ENCODE peak calls at places on chromosomes 16 and 17, in ten cellular contexts. M is left ventricle myocardium superior; T is GF-D8; Y is progenitor cell of endocrine pancreas; W is stimulated activated CD4-positive, alpha-beta T cell treated with anti-CD3 and anti-CD28 coated beads, Interleukin-4, amount 100 ng/mL, for 1 hour; A is HTR-8/SVneo; O is midbrain; I is G401; P is brain microvascular endothelial cell; C is mucosa of gallbladder. J is an unnamed sample.

GRCh38 chr16:50610331-50611262 is 62.4 kb downstream of the NKD1 start:
- DNase-seq in P (no peak), O (no peak), I (no peak), T (no peak), C (no peak), Y (no peak), M (no peak), A (no peak), W (no peak), J (no peak)

GRCh38 chr17:19344311-19345066 is 18.0 kb downstream of the B9D1 start:
- DNase-seq in C (no peak), Y (no peak), W (no peak), T (no peak), O (no peak), P (no peak), M (no peak), I (no peak), A (no peak), J (no peak)

GRCh38 chr16:637081-638018 is 1.2 kb upstream of the METTL26 start:
- DNase-seq in M (peak), C (peak), I (peak), O (peak), T (no peak), P (peak), Y (peak), A (peak), W (peak), J (no peak)

GRCh38 chr17:32671891-32672290 is 185.1 kb downstream of the CDK5R1 start:
- DNase-seq in A (no peak), Y (no peak), O (no peak), M (peak), C (peak), I (peak), W (no peak), T (no peak), P (no peak), J (no peak)

GRCh38 chr16:29710227-29711219 is 31.5 kb downstream of the QPRT start:
- DNase-seq in W (no peak), P (peak), Y (no peak), I (peak), T (peak), O (peak), M (no peak), A (peak), C (peak), J (peak)

GRCh38 chr16:3195975-3196374 is 8.0 kb downstream of the OR1F1 start:
- DNase-seq in I (no peak), W (no peak), T (no peak), P (no peak), A (no peak), M (no peak), O (no peak), C (no peak), Y (no peak), J (no peak)

GRCh38 chr17:38455288-38455915 is 27.1 kb downstream of the ARHGAP23 start:
- DNase-seq in C (no peak), O (no peak), W (no peak), I (no peak), P (no peak), T (no peak), A (no peak), Y (no peak), M (no peak), J (no peak)

GRCh38 chr16:19589106-19589505 is 33.6 kb downstream of the VPS35L start:
- DNase-seq in Y (no peak), P (no peak), I (no peak), A (no peak), W (no peak), T (no peak), O (no peak), C (no peak), M (no peak), J (no peak)

GRCh38 chr17:63665527-63666214 is 34.3 kb downstream of the LIMD2 start:
- DNase-seq in P (no peak), C (no peak), Y (no peak), M (no peak), A (no peak), I (no peak), W (no peak), T (peak), O (peak), J (no peak)

GRCh38 chr17:39538875-39539274 is 68.8 kb downstream of the NEUROD2 start:
- DNase-seq in M (no peak), I (no peak), T (peak), P (no peak), Y (no peak), W (no peak), O (no peak), A (no peak), C (no peak), J (no peak)

GRCh38 chr17:42672038-42672437 is 4.8 kb downstream of the PLEKHH3 start:
- DNase-seq in Y (no peak), C (no peak), P (no peak), W (no peak), O (no peak), M (no peak), A (no peak), I (no peak), T (no peak), J (no peak)

GRCh38 chr16:76511203-76511602 is 234.0 kb downstream of the CNTNAP4 start:
- DNase-seq in M (no peak), T (no peak), P (no peak), I (no peak), O (no peak), A (no peak), C (no peak), W (no peak), Y (no peak), J (no peak)

GRCh38 chr17:80790981-80791742 is 200.5 kb upstream of the CHMP6 start:
- DNase-seq in O (no peak), P (peak), W (no peak), I (no peak), M (no peak), A (no peak), C (no peak), Y (no peak), T (no peak), J (no peak)

GRCh38 chr17:32928527-32929287 is 754 bp downstream of the TMEM98 start:
- DNase-seq in C (no peak), A (no peak), O (peak), Y (no peak), W (no peak), M (no peak), P (no peak), T (no peak), I (no peak), J (no peak)

GRCh38 chr17:18093616-18094408 is 6.1 kb downstream of the DRG2 start:
- DNase-seq in A (peak), I (peak), P (peak), C (no peak), Y (no peak), T (no peak), O (no peak), W (no peak), M (peak), J (no peak)

J was measured in NCI-H748 treated with DMSO at 0.1 percent for 48 hours.